ENCODE peak calls at places on chromosome 1, in four cellular contexts. S is hepatocyte; W is CD8-positive, alpha-beta T cell; P is IMR-90. X is an unnamed sample.

GRCh38 chr1:172144445-172145060 is 275.9 kb upstream of the C1orf105 start:
- DNase-seq in W (no peak), S (peak; percentile 91), P (peak; percentile 98), X (no peak)

GRCh38 chr1:92340154-92340553 is 41.3 kb downstream of the RPAP2 start:
- DNase-seq in W (no peak), S (no peak), P (no peak), X (no peak)

GRCh38 chr1:7553042-7553690 is 217.9 kb upstream of the VAMP3 start:
- DNase-seq in S (no peak), W (no peak), P (no peak), X (no peak)

GRCh38 chr1:234616644-234617043 is 6.7 kb upstream of the IRF2BP2 start:
- DNase-seq in W (no peak), P (peak; percentile 75), S (no peak), X (no peak)

GRCh38 chr1:55304306-55304705 is 89.1 kb upstream of the USP24 start:
- DNase-seq in W (no peak), S (no peak), P (no peak), X (peak; percentile 49)

GRCh38 chr1:48115835-48116234 is 106.7 kb upstream of the SLC5A9 start:
- DNase-seq in S (no peak), W (no peak), P (no peak), X (no peak)

GRCh38 chr1:79322511-79323027 is 316.0 kb upstream of the ADGRL4 start:
- DNase-seq in P (peak; percentile 50), W (no peak), S (no peak), X (no peak)

GRCh38 chr1:241202321-241202845 is 154.6 kb downstream of the RGS7 start:
- DNase-seq in W (no peak), S (peak; percentile 74), P (no peak), X (peak; percentile 24)

GRCh38 chr1:232793944-232794343 is 11.3 kb upstream of the MAP10 start:
- DNase-seq in S (peak; percentile 68), P (peak; percentile 74), W (no peak), X (no peak)

GRCh38 chr1:17913326-17914115 is 158.4 kb downstream of the ACTL8 start:
- DNase-seq in P (no peak), S (no peak), W (no peak), X (no peak)

GRCh38 chr1:184212649-184213314 is 161.3 kb downstream of the TSEN15 start:
- DNase-seq in S (peak; percentile 71), W (no peak), P (peak; percentile 88), X (no peak)

GRCh38 chr1:155893389-155894142 is 17.6 kb downstream of the RIT1 start:
- DNase-seq in W (peak; percentile 33), P (peak; percentile 91), S (peak; percentile 52), X (no peak)

GRCh38 chr1:234520908-234521801 is 42.2 kb upstream of the TARBP1 start:
- DNase-seq in S (no peak), W (no peak), P (no peak), X (no peak)

GRCh38 chr1:234144866-234145265 is 228.4 kb upstream of the COA6 start:
- DNase-seq in W (no peak), S (no peak), P (no peak), X (no peak)

GRCh38 chr1:172381981-172382380 is 38.5 kb upstream of the C1orf105 start:
- DNase-seq in S (peak; percentile 18), W (no peak), P (peak; percentile 28), X (no peak)

GRCh38 chr1:61011514-61012263 is 70.7 kb upstream of the NFIA start:
- DNase-seq in S (no peak), P (no peak), W (no peak), X (no peak)

GRCh38 chr1:236089046-236089773 is 24.3 kb upstream of the NID1 start:
- DNase-seq in W (no peak), P (peak; percentile 86), S (peak; percentile 52), X (no peak)

GRCh38 chr1:10692401-10693021 is 103.9 kb downstream of the CASZ1 start:
- DNase-seq in P (no peak), S (peak; percentile 71), W (peak; percentile 79), X (peak; percentile 68)

GRCh38 chr1:5620997-5621396 is 371.2 kb downstream of the NPHP4 start:
- DNase-seq in P (no peak), S (peak; percentile 77), W (no peak), X (peak; percentile 85)

GRCh38 chr1:50697440-50698421 is 262.3 kb downstream of the FAF1 start:
- DNase-seq in S (no peak), P (peak; percentile 62), W (no peak), X (no peak)

GRCh38 chr1:30966690-30967369 is 58.3 kb upstream of the SDC3 start:
- DNase-seq in W (no peak), P (peak; percentile 70), S (peak; percentile 72), X (no peak)

GRCh38 chr1:201381130-201381529 is 3.6 kb upstream of the TNNT2 start:
- DNase-seq in P (no peak), W (no peak), S (no peak), X (no peak)

GRCh38 chr1:59967141-59967697 is 40.6 kb upstream of the CYP2J2 start:
- DNase-seq in S (peak; percentile 52), P (peak; percentile 59), W (no peak), X (no peak)

GRCh38 chr1:236147068-236147467 is 4.7 kb downstream of the GPR137B start:
- DNase-seq in W (no peak), P (no peak), S (no peak), X (no peak)

GRCh38 chr1:212434992-212435391 is 2.3 kb downstream of the NENF start:
- DNase-seq in P (no peak), W (no peak), S (no peak), X (no peak)

GRCh38 chr1:100597069-100597741 is 59.3 kb downstream of the GPR88 start:
- DNase-seq in W (no peak), P (peak; percentile 90), S (no peak), X (no peak)

GRCh38 chr1:235107368-235108184 is 21.1 kb downstream of the TOMM20 start:
- DNase-seq in P (no peak), W (no peak), S (no peak), X (no peak)

GRCh38 chr1:13823126-13823880 is 123.3 kb downstream of the PRDM2 start:
- DNase-seq in P (no peak), S (no peak), W (no peak), X (no peak)

GRCh38 chr1:219573960-219574359 is 38.9 kb downstream of the ZC3H11B start:
- DNase-seq in P (no peak), W (no peak), S (no peak), X (no peak)

GRCh38 chr1:235063068-235063765 is 65.4 kb downstream of the TOMM20 start:
- DNase-seq in S (no peak), P (no peak), W (no peak), X (no peak)

GRCh38 chr1:3917761-3918160 is 17.7 kb upstream of the C1orf174 start:
- DNase-seq in P (no peak), W (no peak), S (no peak), X (no peak)

GRCh38 chr1:85406887-85407593 is 57.9 kb downstream of the DDAH1 start:
- DNase-seq in S (peak; percentile 64), P (peak; percentile 94), W (no peak), X (no peak)

GRCh38 chr1:57637155-57637554 is 213.3 kb upstream of the DAB1 start:
- DNase-seq in S (no peak), W (no peak), P (peak; percentile 40), X (no peak)

GRCh38 chr1:116751626-116752025 is 2.6 kb upstream of the CD2 start:
- DNase-seq in W (no peak), S (no peak), P (no peak), X (no peak)

GRCh38 chr1:225519166-225519863 is 91.5 kb upstream of the LBR start:
- DNase-seq in P (peak; percentile 28), W (no peak), S (no peak), X (peak; percentile 24)

GRCh38 chr1:19704247-19705113 is 39.8 kb downstream of the HTR6 start:
- DNase-seq in P (peak; percentile 69), W (peak; percentile 59), S (peak; percentile 86), X (peak; percentile 85)

GRCh38 chr1:64867266-64867665 is 99.1 kb downstream of the JAK1 start:
- DNase-seq in P (peak; percentile 9), S (no peak), W (no peak), X (no peak)

GRCh38 chr1:198680174-198680871 is 41.5 kb downstream of the PTPRC start:
- DNase-seq in P (no peak), S (no peak), W (peak; percentile 26), X (no peak)

GRCh38 chr1:198678301-198678836 is 39.5 kb downstream of the PTPRC start:
- DNase-seq in S (no peak), P (no peak), W (peak; percentile 81), X (no peak)

GRCh38 chr1:198679535-198680173 is 40.8 kb downstream of the PTPRC start:
- DNase-seq in W (peak; percentile 71), P (no peak), S (no peak), X (no peak)

GRCh38 chr1:198677027-198677426 is 38.2 kb downstream of the PTPRC start:
- DNase-seq in S (no peak), W (no peak), P (no peak), X (no peak)

GRCh38 chr1:198678901-198679329 is 40.1 kb downstream of the PTPRC start:
- DNase-seq in S (no peak), P (no peak), W (peak; percentile 44), X (no peak)
- H3K4me3 ChIP-seq in S (no peak overlapping the region), P (no peak overlapping the region), W (no peak overlapping the region), X (no peak overlapping the region)

DNA sequence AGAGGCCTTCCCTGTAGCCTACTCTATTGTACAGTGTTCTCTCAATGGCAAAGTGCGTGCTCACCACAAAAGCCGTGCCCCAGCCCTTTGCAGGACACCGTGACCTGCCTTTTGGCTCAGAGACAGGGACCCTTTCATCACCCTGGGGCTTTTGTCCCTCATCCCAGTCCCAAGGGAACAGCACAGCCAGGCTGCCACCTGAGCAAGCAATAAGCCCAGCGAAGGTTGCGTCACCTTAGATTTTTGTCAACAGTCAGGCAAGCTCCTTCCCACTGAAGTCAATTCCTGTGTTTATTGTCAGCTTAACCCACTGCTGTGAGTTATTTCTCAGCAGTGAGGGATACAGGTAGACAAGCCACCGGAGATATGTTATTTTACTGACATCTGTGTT is 4.4 kb upstream of the GRIK3 start:
- DNase-seq in S (no peak), P (no peak), W (no peak), X (no peak)
- H3K27me3 ChIP-seq in S (peaks cover 94% of the 10 kb centered on the region), P (peaks cover 24% of the 10 kb centered on the region), W (no peaks in the 10 kb centered on the region), X (peaks cover 36% of the 10 kb centered on the region)

GRCh38 chr1:228105269-228105995 is 2.3 kb upstream of the C1orf35 start:
- DNase-seq in S (no peak), W (no peak), P (no peak), X (peak; percentile 36)

GRCh38 chr1:228105996-228106799 is 2.9 kb downstream of the MRPL55 start:
- DNase-seq in W (no peak), P (no peak), S (no peak), X (no peak)

GRCh38 chr1:228102791-228103620 is at the start of gene C1orf35:
- DNase-seq in W (peak; percentile 94), P (peak; percentile 88), S (peak; percentile 98), X (peak; percentile 100)

GRCh38 chr1:228106800-228107054 is 2.4 kb downstream of the MRPL55 start:
- DNase-seq in P (no peak), S (no peak), W (no peak), X (peak; percentile 13)

GRCh38 chr1:228104526-228105251 is 1.6 kb upstream of the C1orf35 start:
- DNase-seq in S (no peak), P (no peak), W (no peak), X (peak; percentile 35)
- H3K4me3 ChIP-seq in S (no peak overlapping the region), P (no peak overlapping the region), W (no peak overlapping the region), X (no peak overlapping the region)

GRCh38 chr1:217471403-217471802 is 159.5 kb downstream of the GPATCH2 start:
- DNase-seq in P (no peak), S (no peak), W (no peak), X (no peak)

GRCh38 chr1:217478450-217478849 is 152.4 kb downstream of the GPATCH2 start:
- DNase-seq in P (no peak), W (no peak), S (no peak), X (no peak)

GRCh38 chr1:217469983-217470382 is 160.9 kb downstream of the GPATCH2 start:
- DNase-seq in P (no peak), S (no peak), W (no peak), X (no peak)

GRCh38 chr1:217472915-217473314 is 158.0 kb downstream of the GPATCH2 start:
- DNase-seq in W (no peak), P (peak; percentile 17), S (no peak), X (no peak)
- H3K27me3 ChIP-seq in W (no peaks in the 10 kb centered on the region), P (no peaks in the 10 kb centered on the region), S (no peaks in the 10 kb centered on the region), X (no peaks in the 10 kb centered on the region)